ENCODE peak calls at places on chromosome 9, in nine cellular contexts. D is lower leg skin, B is thyroid gland, R is erythroblast, U is IMR-90, P is A549, X is ovary, G is tibial nerve, K is adrenal gland. I is an unnamed sample.

GRCh38 chr9:72271617-72272478 is 93.2 kb downstream of the ZFAND5 start:
- DNase-seq in B (peak; percentile 45), G (peak; percentile 91), K (peak; percentile 60), D (no peak), U (peak; percentile 55), R (peak; percentile 35), P (peak; percentile 76), X (no peak), I (no peak)

GRCh38 chr9:126294331-126295081 is 32.1 kb upstream of the MVB12B start:
- DNase-seq in B (no peak), P (no peak), X (no peak), G (no peak), U (no peak), D (peak; percentile 76), R (no peak), K (no peak), I (no peak)

GRCh38 chr9:121995997-121996396 is 97.1 kb downstream of the TTLL11 start:
- DNase-seq in G (no peak), U (no peak), P (no peak), R (no peak), B (no peak), X (no peak), D (peak; percentile 53), K (no peak), I (no peak)

GRCh38 chr9:134602547-134603362 is 38.8 kb upstream of the COL5A1 start:
- DNase-seq in K (peak; percentile 82), D (no peak), X (peak; percentile 57), B (no peak), G (peak; percentile 32), P (peak; percentile 88), U (peak; percentile 99), R (no peak), I (peak; percentile 46)

GRCh38 chr9:97525451-97525850 is 24.0 kb downstream of the TMOD1 start:
- DNase-seq in B (no peak), U (peak; percentile 64), R (no peak), D (peak; percentile 53), P (no peak), G (no peak), K (no peak), X (no peak), I (no peak)

GRCh38 chr9:100595391-100596199 is 17.7 kb downstream of the CAVIN4 start:
- DNase-seq in K (peak; percentile 29), B (peak; percentile 37), U (peak; percentile 70), P (peak; percentile 42), G (peak; percentile 56), D (no peak), R (peak; percentile 36), X (peak; percentile 20), I (peak; percentile 50)

GRCh38 chr9:109766351-109766750 is 13.6 kb upstream of the PALM2AKAP2 start:
- DNase-seq in R (no peak), K (peak; percentile 72), U (peak; percentile 98), X (no peak), P (no peak), D (no peak), B (no peak), G (no peak), I (no peak)

GRCh38 chr9:133686642-133687575 is 50.7 kb downstream of the DBH start:
- DNase-seq in D (no peak), X (no peak), P (no peak), B (peak; percentile 88), K (no peak), R (no peak), G (no peak), U (no peak), I (no peak)

GRCh38 chr9:75996726-75997125 is 106.3 kb downstream of the PCSK5 start:
- DNase-seq in B (no peak), X (no peak), G (no peak), R (no peak), D (no peak), K (no peak), U (no peak), P (no peak), I (no peak)

GRCh38 chr9:93473411-93473810 is 20.0 kb upstream of the FAM120AOS start:
- DNase-seq in P (no peak), U (peak; percentile 61), K (no peak), B (no peak), R (no peak), D (no peak), G (no peak), X (no peak), I (no peak)

GRCh38 chr9:87535817-87536539 is 38.3 kb downstream of the DAPK1 start:
- DNase-seq in U (no peak), R (peak; percentile 62), X (no peak), P (no peak), D (no peak), K (no peak), G (no peak), B (no peak), I (no peak)

GRCh38 chr9:89810434-89810833 is 205.6 kb downstream of the GADD45G start:
- DNase-seq in R (no peak), K (no peak), P (no peak), X (no peak), D (peak; percentile 31), G (no peak), B (peak; percentile 64), U (no peak), I (no peak)

DNA sequence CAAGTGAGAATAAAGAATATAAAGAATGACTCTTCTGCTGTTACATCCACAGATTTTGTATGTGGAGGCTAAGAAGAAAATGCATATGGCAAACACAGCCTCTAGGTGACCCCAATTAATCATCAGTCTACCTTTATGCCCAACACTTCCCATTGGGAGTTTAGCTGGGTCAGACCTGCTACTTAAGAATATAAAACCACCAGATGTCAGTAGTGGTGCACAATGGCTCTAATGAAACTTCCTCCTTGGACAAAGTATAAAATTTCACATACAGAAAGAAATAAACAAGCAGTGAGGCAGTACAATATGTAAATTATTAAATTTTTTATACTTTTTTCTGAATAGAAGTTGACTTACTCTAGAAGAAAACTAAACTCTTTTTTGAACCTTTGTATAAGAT is 539.9 kb downstream of the BRINP1 start:
- DNase-seq in R (no peak), X (no peak), U (no peak), G (no peak), K (no peak), P (no peak), B (no peak), D (no peak), I (no peak)
- TF ChIP-seq POLR2A in R (no peak), X (no peak), U (no peak), G (no peak), K (no peak), P (no peak), B (no peak), D (no peak), I (no peak)

DNA sequence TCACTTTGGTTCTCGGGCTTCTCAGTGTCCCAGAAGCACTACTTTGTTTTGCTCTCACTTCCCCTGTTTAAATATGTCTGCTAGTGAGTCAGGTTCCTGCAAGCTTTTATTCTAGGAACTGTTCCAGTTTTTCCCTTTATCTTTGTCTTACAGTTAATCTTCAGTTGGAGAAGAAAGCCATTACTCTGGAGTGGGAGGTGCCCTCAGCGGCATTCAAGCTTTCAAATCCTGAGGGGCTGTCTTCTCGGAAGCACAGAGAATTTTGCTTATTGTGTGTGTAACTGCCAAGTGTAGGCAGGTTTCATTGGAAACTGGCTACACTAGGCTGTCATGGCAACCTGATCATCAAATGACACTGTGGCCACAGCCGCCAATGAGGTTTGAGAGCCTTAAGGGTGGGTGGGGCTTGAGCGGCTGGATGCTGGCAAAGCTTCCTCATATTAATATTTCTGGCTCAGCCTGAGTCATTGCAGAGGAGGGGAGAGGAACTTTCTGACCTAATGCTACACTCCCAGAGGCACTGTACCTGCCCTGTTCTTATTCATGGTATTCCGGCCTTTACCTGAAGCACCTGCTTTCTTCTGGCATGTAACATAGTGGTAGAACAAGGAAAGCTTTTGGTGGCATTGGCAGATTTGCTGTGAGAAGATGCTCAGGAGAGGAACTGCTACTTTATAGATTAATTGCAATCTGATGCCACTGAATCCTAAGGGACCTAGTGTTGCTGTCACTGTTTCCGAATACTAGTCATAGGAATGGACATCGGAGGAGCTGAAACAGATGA is 26.3 kb downstream of the SLC25A25 start:
- DNase-seq in B (peak; percentile 83), U (peak; percentile 97), X (peak; percentile 89), P (peak; percentile 94), G (peak; percentile 93), R (peak; percentile 95), D (peak; percentile 98), K (peak; percentile 97), I (peak; percentile 80)
- TF ChIP-seq POLR2A in B (peak; percentile 45), U (peak; percentile 37), X (peak; percentile 49), P (no peak), G (peak; percentile 29), R (peak; percentile 86), D (no peak), K (peak; percentile 94), I (peak; percentile 59)

GRCh38 chr9:135988493-135988892 is 27.3 kb upstream of the UBAC1 start:
- DNase-seq in X (no peak), D (no peak), R (no peak), K (no peak), G (no peak), U (no peak), B (no peak), P (no peak), I (no peak)
- TF ChIP-seq POLR2A in X (no peak), D (no peak), R (no peak), K (no peak), G (no peak), U (no peak), B (no peak), P (no peak), I (no peak)

GRCh38 chr9:136403538-136403914 is 3.6 kb upstream of the SNAPC4 start:
- DNase-seq in P (no peak), D (no peak), K (no peak), G (no peak), R (no peak), B (no peak), U (no peak), X (no peak), I (no peak)
- TF ChIP-seq POLR2A in P (no peak), D (no peak), K (no peak), G (no peak), R (no peak), B (no peak), U (no peak), X (no peak), I (no peak)

DNA sequence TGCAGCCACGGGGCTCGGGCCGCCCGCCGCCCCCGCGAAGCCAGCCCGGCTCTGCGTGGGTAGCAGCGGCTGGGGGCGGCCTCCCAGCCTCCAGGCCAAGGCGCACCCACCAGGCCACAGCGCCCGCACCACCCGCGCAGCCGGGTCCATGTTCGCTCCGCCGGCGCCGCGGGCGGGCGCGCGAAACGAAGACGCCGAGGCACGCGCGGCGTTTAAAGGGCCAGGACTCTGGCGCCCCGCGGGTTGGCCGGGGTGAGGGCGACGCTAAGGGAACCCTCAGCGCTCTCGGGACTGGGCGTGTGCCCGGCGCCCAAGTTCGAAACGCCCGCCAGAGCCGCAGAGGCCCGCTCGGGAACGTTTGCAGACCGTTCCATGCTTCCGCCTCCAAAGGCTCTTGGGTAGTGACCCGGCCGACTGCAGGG is at the start of gene PTGES2:
- DNase-seq in P (peak; percentile 64), B (peak; percentile 88), D (peak; percentile 95), X (peak; percentile 85), R (peak; percentile 92), U (peak; percentile 78), G (peak; percentile 68), K (peak; percentile 81), I (peak; percentile 89)
- TF ChIP-seq POLR2A in P (peak; percentile 48), B (peak; percentile 63), D (no peak), X (peak; percentile 14), R (peak; percentile 45), U (no peak), G (no peak), K (peak; percentile 24), I (no peak)